ENCODE peak calls at places on chromosome 13, in six cellular contexts. One of them, this sample, is unnamed.

GRCh38 chr13:24613128-24613527 is 67.1 kb upstream of the ATP12A start:
- DNase-seq in NT2/D1: no peak
- DNase-seq in DND-41: no peak
- DNase-seq in neuronal stem cell: no peak
- DNase-seq in neural progenitor cell: no peak
- DNase-seq in IMR-90: no peak
- DNase-seq in this sample: no peak

GRCh38 chr13:91739751-91740150 is 341.3 kb downstream of the GPC5 start:
- DNase-seq in NT2/D1: no peak
- DNase-seq in neuronal stem cell: no peak
- DNase-seq in neural progenitor cell: no peak
- DNase-seq in IMR-90: no peak
- DNase-seq in DND-41: no peak
- DNase-seq in this sample: no peak

GRCh38 chr13:112210401-112210800 is 143.5 kb downstream of the SOX1 start:
- DNase-seq in neuronal stem cell: no peak
- DNase-seq in NT2/D1: no peak
- DNase-seq in DND-41: no peak
- DNase-seq in neural progenitor cell: peak; percentile 63
- DNase-seq in IMR-90: no peak
- DNase-seq in this sample: no peak

GRCh38 chr13:40652588-40652940 is 13.9 kb downstream of the FOXO1 start:
- DNase-seq in neural progenitor cell: no peak
- DNase-seq in neuronal stem cell: no peak
- DNase-seq in NT2/D1: no peak
- DNase-seq in IMR-90: no peak
- DNase-seq in DND-41: no peak
- DNase-seq in this sample: no peak

GRCh38 chr13:113724780-113725315 is 34.2 kb upstream of the TMEM255B start:
- DNase-seq in DND-41: peak; percentile 24
- DNase-seq in IMR-90: peak; percentile 23
- DNase-seq in neuronal stem cell: peak; percentile 66
- DNase-seq in neural progenitor cell: peak; percentile 88
- DNase-seq in NT2/D1: peak; percentile 63
- DNase-seq in this sample: peak; percentile 79

GRCh38 chr13:110347535-110348308 is 40.6 kb downstream of the COL4A2 start:
- DNase-seq in neural progenitor cell: no peak
- DNase-seq in DND-41: no peak
- DNase-seq in IMR-90: peak; percentile 90
- DNase-seq in neuronal stem cell: no peak
- DNase-seq in NT2/D1: no peak
- DNase-seq in this sample: peak; percentile 92

GRCh38 chr13:98619556-98619955 is 42.6 kb upstream of the STK24 start:
- DNase-seq in neural progenitor cell: no peak
- DNase-seq in IMR-90: no peak
- DNase-seq in DND-41: no peak
- DNase-seq in NT2/D1: no peak
- DNase-seq in neuronal stem cell: no peak
- DNase-seq in this sample: no peak

GRCh38 chr13:51523082-51523518 is 61.2 kb upstream of the WDFY2 start:
- DNase-seq in NT2/D1: no peak
- DNase-seq in DND-41: peak; percentile 76
- DNase-seq in neural progenitor cell: no peak
- DNase-seq in neuronal stem cell: no peak
- DNase-seq in IMR-90: peak; percentile 69
- DNase-seq in this sample: peak; percentile 34

GRCh38 chr13:44425815-44426078 is 52.1 kb downstream of the SERP2 start:
- DNase-seq in NT2/D1: no peak
- DNase-seq in IMR-90: no peak
- DNase-seq in neuronal stem cell: no peak
- DNase-seq in neural progenitor cell: no peak
- DNase-seq in DND-41: no peak
- DNase-seq in this sample: no peak

GRCh38 chr13:111458739-111459138 is 138.3 kb downstream of the TEX29 start:
- DNase-seq in DND-41: no peak
- DNase-seq in NT2/D1: no peak
- DNase-seq in neuronal stem cell: no peak
- DNase-seq in neural progenitor cell: no peak
- DNase-seq in IMR-90: no peak
- DNase-seq in this sample: no peak

GRCh38 chr13:85191996-85192395 is 607.2 kb downstream of the SLITRK6 start:
- DNase-seq in DND-41: no peak
- DNase-seq in IMR-90: no peak
- DNase-seq in neuronal stem cell: no peak
- DNase-seq in NT2/D1: no peak
- DNase-seq in neural progenitor cell: no peak
- DNase-seq in this sample: no peak

GRCh38 chr13:94959616-94960015 is 247.3 kb upstream of the SOX21 start:
- DNase-seq in NT2/D1: no peak
- DNase-seq in IMR-90: no peak
- DNase-seq in neural progenitor cell: no peak
- DNase-seq in neuronal stem cell: no peak
- DNase-seq in DND-41: no peak
- DNase-seq in this sample: no peak

GRCh38 chr13:102591988-102592781 is 4.6 kb upstream of the TPP2 start:
- DNase-seq in NT2/D1: peak; percentile 68
- DNase-seq in neural progenitor cell: peak; percentile 84
- DNase-seq in neuronal stem cell: peak; percentile 74
- DNase-seq in DND-41: peak; percentile 87
- DNase-seq in IMR-90: peak; percentile 75
- DNase-seq in this sample: peak; percentile 87

GRCh38 chr13:113918981-113919646 is 54.8 kb downstream of the C13orf46 start:
- DNase-seq in NT2/D1: no peak
- DNase-seq in IMR-90: no peak
- DNase-seq in neural progenitor cell: no peak
- DNase-seq in neuronal stem cell: no peak
- DNase-seq in DND-41: no peak
- DNase-seq in this sample: no peak

DNA sequence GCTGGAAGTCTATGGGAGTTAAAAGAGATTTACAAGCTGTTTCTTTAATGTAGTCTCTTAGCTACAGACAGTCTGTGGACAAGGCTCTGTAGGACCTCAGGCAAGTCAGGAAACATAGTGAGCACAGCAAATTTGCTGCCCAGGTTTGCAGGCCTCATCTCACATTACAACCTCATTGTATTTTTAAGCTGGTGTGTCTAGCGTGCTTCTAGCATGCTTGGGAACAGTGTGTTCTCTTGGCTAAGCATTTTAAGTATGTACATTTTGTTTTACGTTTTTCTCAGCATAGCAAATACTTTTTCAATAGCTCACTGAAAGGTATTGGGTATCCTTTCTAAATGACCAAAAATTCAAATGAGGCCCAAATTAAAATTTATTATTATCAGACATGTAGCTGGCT is 113.2 kb downstream of the STARD13 start:
- DNase-seq in neuronal stem cell: no peak
- DNase-seq in NT2/D1: no peak
- DNase-seq in neural progenitor cell: no peak
- DNase-seq in IMR-90: no peak
- DNase-seq in DND-41: no peak
- DNase-seq in this sample: peak; percentile 46
- H3K9ac ChIP-seq in neuronal stem cell: no peak overlapping the region
- H3K9ac ChIP-seq in NT2/D1: no peak overlapping the region
- H3K9ac ChIP-seq in neural progenitor cell: no peak overlapping the region
- H3K9ac ChIP-seq in IMR-90: no peak overlapping the region
- H3K9ac ChIP-seq in DND-41: no peak overlapping the region
- H3K9ac ChIP-seq in this sample: no peak overlapping the region

GRCh38 chr13:56187331-56187730 is 953.4 kb upstream of the PRR20A start:
- DNase-seq in neuronal stem cell: no peak
- DNase-seq in IMR-90: no peak
- DNase-seq in neural progenitor cell: no peak
- DNase-seq in NT2/D1: no peak
- DNase-seq in DND-41: no peak
- DNase-seq in this sample: no peak

DNA sequence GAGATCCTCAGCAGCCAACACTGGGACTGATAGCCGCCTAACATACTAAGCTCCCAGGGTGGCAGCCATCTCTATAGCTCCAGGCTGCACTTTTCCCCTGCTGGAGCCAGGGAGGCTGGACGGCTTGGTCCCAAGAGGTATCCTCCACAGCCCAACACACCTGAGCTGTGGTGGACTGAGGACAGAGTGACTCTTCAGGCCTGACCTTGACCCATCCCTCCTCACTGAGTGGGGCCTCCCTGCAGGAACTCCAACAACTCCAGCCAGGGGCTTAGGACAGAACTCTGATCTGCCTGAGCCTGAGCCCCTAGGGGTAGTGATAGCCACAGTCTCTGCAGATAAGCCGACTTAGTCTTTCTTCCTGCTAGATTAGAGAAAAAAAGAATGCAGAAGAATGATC is 958.1 kb upstream of the PRR20A start:
- DNase-seq in neuronal stem cell: no peak
- DNase-seq in NT2/D1: no peak
- DNase-seq in DND-41: no peak
- DNase-seq in IMR-90: no peak
- DNase-seq in neural progenitor cell: no peak
- DNase-seq in this sample: no peak
- H3K4me3 ChIP-seq in neuronal stem cell: no peak overlapping the region
- H3K4me3 ChIP-seq in NT2/D1: no peak overlapping the region
- H3K4me3 ChIP-seq in DND-41: no peak overlapping the region
- H3K4me3 ChIP-seq in IMR-90: no peak overlapping the region
- H3K4me3 ChIP-seq in neural progenitor cell: no peak overlapping the region
- H3K4me3 ChIP-seq in this sample: no peak overlapping the region

GRCh38 chr13:38376551-38376950 is 26.9 kb downstream of the UFM1 start:
- DNase-seq in neuronal stem cell: no peak
- DNase-seq in neural progenitor cell: no peak
- DNase-seq in NT2/D1: no peak
- DNase-seq in IMR-90: peak; percentile 4
- DNase-seq in DND-41: no peak
- DNase-seq in this sample: peak; percentile 61
- H3K36me3 ChIP-seq in neuronal stem cell: no peaks in the 10 kb centered on the region
- H3K36me3 ChIP-seq in neural progenitor cell: no peaks in the 10 kb centered on the region
- H3K36me3 ChIP-seq in NT2/D1: no peaks in the 10 kb centered on the region
- H3K36me3 ChIP-seq in IMR-90: no peaks in the 10 kb centered on the region
- H3K36me3 ChIP-seq in DND-41: no peaks in the 10 kb centered on the region
- H3K36me3 ChIP-seq in this sample: no peaks in the 10 kb centered on the region

DNA sequence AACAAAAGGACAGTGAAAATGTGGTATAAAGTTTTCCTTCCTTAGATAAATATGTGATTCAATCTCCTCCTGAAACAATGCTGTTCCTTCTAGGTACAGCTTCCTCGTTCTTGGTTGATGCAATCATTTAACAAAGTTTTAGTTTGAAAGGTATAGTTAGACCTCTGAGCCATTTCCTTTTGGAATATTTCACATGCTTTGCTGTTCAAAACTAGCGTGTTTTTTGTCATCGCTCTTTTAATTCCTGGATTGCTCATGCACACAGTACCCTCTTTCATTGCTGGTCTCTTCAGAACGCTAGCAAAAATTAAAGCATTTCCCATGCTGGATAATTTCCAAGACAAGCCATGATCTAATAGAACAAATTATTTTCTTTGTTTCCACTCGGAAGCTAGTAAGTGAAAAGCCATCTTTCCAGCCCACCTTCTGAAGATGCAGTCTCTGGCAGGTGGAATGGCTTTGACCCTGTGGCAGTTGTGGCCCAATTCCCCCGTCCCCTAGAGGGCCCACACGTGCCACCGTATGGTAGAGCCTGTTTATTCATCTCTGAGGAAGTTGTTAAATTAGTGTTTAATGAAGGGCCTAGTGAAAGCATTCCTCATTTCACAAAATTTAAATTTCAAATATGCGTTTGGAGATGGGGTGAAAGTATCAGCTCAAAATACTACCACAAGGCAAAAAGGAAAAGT is 1040.6 kb upstream of the SLC10A2 start:
- DNase-seq in NT2/D1: no peak
- DNase-seq in neural progenitor cell: no peak
- DNase-seq in IMR-90: peak; percentile 20
- DNase-seq in neuronal stem cell: no peak
- DNase-seq in DND-41: no peak
- DNase-seq in this sample: no peak
- H3K9ac ChIP-seq in NT2/D1: no peak overlapping the region
- H3K9ac ChIP-seq in neural progenitor cell: no peak overlapping the region
- H3K9ac ChIP-seq in IMR-90: no peak overlapping the region
- H3K9ac ChIP-seq in neuronal stem cell: no peak overlapping the region
- H3K9ac ChIP-seq in DND-41: no peak overlapping the region
- H3K9ac ChIP-seq in this sample: no peak overlapping the region

GRCh38 chr13:48411281-48412099 is 1.4 kb downstream of the LPAR6 start:
- DNase-seq in IMR-90: peak; percentile 21
- DNase-seq in NT2/D1: no peak
- DNase-seq in DND-41: peak; percentile 67
- DNase-seq in neuronal stem cell: no peak
- DNase-seq in neural progenitor cell: peak; percentile 11
- DNase-seq in this sample: no peak

GRCh38 chr13:48412100-48412556 is 785 bp downstream of the LPAR6 start:
- DNase-seq in IMR-90: peak; percentile 31
- DNase-seq in neural progenitor cell: no peak
- DNase-seq in neuronal stem cell: no peak
- DNase-seq in DND-41: no peak
- DNase-seq in NT2/D1: no peak
- DNase-seq in this sample: no peak

GRCh38 chr13:48414501-48414900 is 1.6 kb upstream of the LPAR6 start:
- DNase-seq in neural progenitor cell: no peak
- DNase-seq in neuronal stem cell: no peak
- DNase-seq in NT2/D1: no peak
- DNase-seq in IMR-90: no peak
- DNase-seq in DND-41: no peak
- DNase-seq in this sample: no peak

GRCh38 chr13:48412881-48413351 is at the start of gene LPAR6:
- DNase-seq in DND-41: peak; percentile 36
- DNase-seq in IMR-90: peak; percentile 73
- DNase-seq in neuronal stem cell: no peak
- DNase-seq in neural progenitor cell: peak; percentile 13
- DNase-seq in NT2/D1: peak; percentile 20
- DNase-seq in this sample: no peak

GRCh38 chr13:48410199-48410598 is 2.7 kb downstream of the LPAR6 start:
- DNase-seq in NT2/D1: no peak
- DNase-seq in neuronal stem cell: no peak
- DNase-seq in DND-41: no peak
- DNase-seq in IMR-90: no peak
- DNase-seq in neural progenitor cell: no peak
- DNase-seq in this sample: no peak
- H3K4me3 ChIP-seq in NT2/D1: peak overlapping the region; percentile 8
- H3K4me3 ChIP-seq in neuronal stem cell: no peak overlapping the region
- H3K4me3 ChIP-seq in DND-41: peak overlapping the region; percentile 72
- H3K4me3 ChIP-seq in IMR-90: no peak overlapping the region
- H3K4me3 ChIP-seq in neural progenitor cell: no peak overlapping the region
- H3K4me3 ChIP-seq in this sample: peak overlapping the region; percentile 97

GRCh38 chr13:19852766-19853165 is 10.7 kb downstream of the ZMYM5 start:
- DNase-seq in neural progenitor cell: no peak
- DNase-seq in NT2/D1: no peak
- DNase-seq in DND-41: no peak
- DNase-seq in neuronal stem cell: no peak
- DNase-seq in IMR-90: no peak
- DNase-seq in this sample: no peak
- H3K36me3 ChIP-seq in neural progenitor cell: peaks cover 17% of the 10 kb centered on the region
- H3K36me3 ChIP-seq in NT2/D1: peaks cover 50% of the 10 kb centered on the region
- H3K36me3 ChIP-seq in DND-41: peaks cover 3% of the 10 kb centered on the region
- H3K36me3 ChIP-seq in neuronal stem cell: peaks cover 86% of the 10 kb centered on the region
- H3K36me3 ChIP-seq in IMR-90: peaks cover 34% of the 10 kb centered on the region
- H3K36me3 ChIP-seq in this sample: peaks cover 43% of the 10 kb centered on the region

GRCh38 chr13:75647126-75647784 is 11.1 kb downstream of the LMO7 start:
- DNase-seq in NT2/D1: no peak
- DNase-seq in neural progenitor cell: no peak
- DNase-seq in neuronal stem cell: no peak
- DNase-seq in DND-41: no peak
- DNase-seq in IMR-90: peak; percentile 55
- DNase-seq in this sample: peak; percentile 69
- H3K9ac ChIP-seq in NT2/D1: no peak overlapping the region
- H3K9ac ChIP-seq in neural progenitor cell: no peak overlapping the region
- H3K9ac ChIP-seq in neuronal stem cell: no peak overlapping the region
- H3K9ac ChIP-seq in DND-41: no peak overlapping the region
- H3K9ac ChIP-seq in IMR-90: no peak overlapping the region
- H3K9ac ChIP-seq in this sample: peak overlapping the region; percentile 58

This sample was measured in adipocyte.